ENCODE peak calls at places on chromosome 14, in five cellular contexts. R is neural crest cell; P is activated CD8-positive, alpha-beta memory T cell treated with anti-CD3 and anti-CD28 coated beads for 24 hours; V is astrocyte of the spinal cord; H is T-cell. D is an unnamed sample.

GRCh38 chr14:28774764-28775738 is 8.5 kb downstream of the FOXG1 start:
- DNase-seq in R (no peak), P (no peak), V (no peak), H (no peak), D (no peak)

GRCh38 chr14:100239840-100240724 is 1.1 kb downstream of the YY1 start:
- DNase-seq in R (peak; percentile 74), P (peak; percentile 93), V (peak; percentile 93), H (peak; percentile 84), D (peak; percentile 83)

GRCh38 chr14:96511146-96511545 is 9.0 kb downstream of the PAPOLA start:
- DNase-seq in R (no peak), P (no peak), V (no peak), H (no peak), D (no peak)

GRCh38 chr14:100838493-100839440 is 12.8 kb downstream of the MEG3 start:
- DNase-seq in R (no peak), P (no peak), V (no peak), H (no peak), D (no peak)

GRCh38 chr14:90577661-90578282 is 180.9 kb downstream of the CALM1 start:
- DNase-seq in R (no peak), P (no peak), V (no peak), H (no peak), D (no peak)

GRCh38 chr14:63508033-63508432 is 35.1 kb downstream of the PPP2R5E start:
- DNase-seq in R (no peak), P (no peak), V (no peak), H (peak; percentile 23), D (no peak)

GRCh38 chr14:96062010-96062409 is 22.8 kb downstream of the C14orf132 start:
- DNase-seq in R (no peak), P (no peak), V (no peak), H (no peak), D (no peak)

GRCh38 chr14:74571901-74572828 is 39.9 kb downstream of the LTBP2 start:
- DNase-seq in R (peak; percentile 46), P (no peak), V (peak; percentile 99), H (no peak), D (no peak)

GRCh38 chr14:72590577-72590976 is 303.3 kb downstream of the DPF3 start:
- DNase-seq in R (no peak), P (no peak), V (no peak), H (no peak), D (no peak)

GRCh38 chr14:76644875-76645518 is 116.3 kb upstream of the VASH1 start:
- DNase-seq in R (peak; percentile 63), P (no peak), V (peak; percentile 5), H (no peak), D (no peak)

GRCh38 chr14:79161576-79161975 is 991.4 kb downstream of the NRXN3 start:
- DNase-seq in R (peak; percentile 53), P (no peak), V (peak; percentile 49), H (no peak), D (no peak)

GRCh38 chr14:96130854-96131253 is 73.8 kb upstream of the BDKRB2 start:
- DNase-seq in R (no peak), P (no peak), V (no peak), H (no peak), D (no peak)

GRCh38 chr14:68677901-68678300 is 115.0 kb downstream of the ZFP36L1 start:
- DNase-seq in R (no peak), P (no peak), V (no peak), H (no peak), D (no peak)

GRCh38 chr14:59688224-59689170 is 111.9 kb upstream of the CCDC175 start:
- DNase-seq in R (peak; percentile 45), P (peak; percentile 58), V (peak; percentile 63), H (no peak), D (peak; percentile 10)

GRCh38 chr14:104158827-104159798 is 20.7 kb downstream of the KIF26A start:
- DNase-seq in R (no peak), P (no peak), V (no peak), H (no peak), D (no peak)

GRCh38 chr14:90503582-90503981 is 106.8 kb downstream of the CALM1 start:
- DNase-seq in R (no peak), P (no peak), V (no peak), H (no peak), D (no peak)

GRCh38 chr14:68140111-68140741 is 320.6 kb downstream of the RAD51B start:
- DNase-seq in R (no peak), P (no peak), V (peak; percentile 97), H (no peak), D (no peak)

GRCh38 chr14:75736845-75737485 is 75.9 kb downstream of the TTLL5 start:
- DNase-seq in R (no peak), P (no peak), V (no peak), H (no peak), D (no peak)

GRCh38 chr14:30558675-30559555 is at the start of gene G2E3:
- DNase-seq in R (peak; percentile 76), P (peak; percentile 95), V (peak; percentile 86), H (peak; percentile 85), D (peak; percentile 89)

GRCh38 chr14:102439556-102439955 is 70.0 kb downstream of the ANKRD9 start:
- DNase-seq in R (no peak), P (no peak), V (no peak), H (no peak), D (no peak)

GRCh38 chr14:90599748-90600507 is 203.1 kb downstream of the CALM1 start:
- DNase-seq in R (no peak), P (no peak), V (peak; percentile 24), H (no peak), D (no peak)

GRCh38 chr14:39430762-39431415 is 1.3 kb downstream of the FBXO33 start:
- DNase-seq in R (no peak), P (no peak), V (peak; percentile 17), H (no peak), D (no peak)

GRCh38 chr14:105866841-105867321 is 340.5 kb downstream of the TMEM121 start:
- DNase-seq in R (no peak), P (no peak), V (no peak), H (no peak), D (no peak)

GRCh38 chr14:104361101-104361591 is 218.4 kb upstream of the C14orf180 start:
- DNase-seq in R (no peak), P (no peak), V (no peak), H (no peak), D (no peak)

GRCh38 chr14:57480044-57480443 is 13.6 kb downstream of the CCDC198 start:
- DNase-seq in R (no peak), P (no peak), V (no peak), H (no peak), D (no peak)

GRCh38 chr14:101363261-101363555 is 198.1 kb upstream of the DIO3 start:
- DNase-seq in R (no peak), P (no peak), V (no peak), H (no peak), D (no peak)

GRCh38 chr14:52987514-52987913 is 36.7 kb upstream of the FERMT2 start:
- DNase-seq in R (no peak), P (no peak), V (peak; percentile 23), H (no peak), D (no peak)

GRCh38 chr14:68779761-68780323 is 13.0 kb downstream of the ZFP36L1 start:
- DNase-seq in R (no peak), P (peak; percentile 67), V (peak; percentile 92), H (no peak), D (peak; percentile 48)

GRCh38 chr14:97350894-97351713 is 553.9 kb downstream of the VRK1 start:
- DNase-seq in R (no peak), P (no peak), V (no peak), H (no peak), D (no peak)

GRCh38 chr14:50892255-50892654 is 20.4 kb downstream of the ABHD12B start:
- DNase-seq in R (no peak), P (no peak), V (no peak), H (no peak), D (no peak)

GRCh38 chr14:75343914-75344313 is 65.3 kb downstream of the FOS start:
- DNase-seq in R (no peak), P (no peak), V (no peak), H (no peak), D (no peak)

GRCh38 chr14:101066826-101067508 is 163.4 kb upstream of the RTL1 start:
- DNase-seq in R (no peak), P (no peak), V (no peak), H (no peak), D (no peak)

GRCh38 chr14:21063479-21063878 is 5.9 kb downstream of the RNASE8 start:
- DNase-seq in R (no peak), P (no peak), V (peak; percentile 79), H (no peak), D (no peak)

GRCh38 chr14:95538801-95539509 is 4.1 kb downstream of the GLRX5 start:
- DNase-seq in R (no peak), P (peak; percentile 46), V (no peak), H (no peak), D (no peak)

GRCh38 chr14:88477513-88478250 is 77.1 kb downstream of the PTPN21 start:
- DNase-seq in R (no peak), P (no peak), V (no peak), H (no peak), D (no peak)

GRCh38 chr14:93946506-93947170 is 19.5 kb downstream of the FAM181A start:
- DNase-seq in R (no peak), P (no peak), V (no peak), H (no peak), D (no peak)